ENCODE peak calls at places on chromosomes 3 and 15, in six cellular contexts. F is GM20000; H is GM04503; M is astrocyte of the hippocampus; V is nephron progenitor cell; O is naive thymus-derived CD8-positive, alpha-beta T cell. E is an unnamed sample.
A peak's percentile ranks its signal among the peaks of the same experiment; 100 is the strongest.

GRCh38 chr3:153422314-153422713 is 260.3 kb downstream of the RAP2B start:
- DNase-seq in O (no peak), M (no peak), V (no peak), H (no peak), F (no peak), E (no peak)

GRCh38 chr3:7407107-7407506 is 546.2 kb downstream of the GRM7 start:
- DNase-seq in M (no peak), F (no peak), V (no peak), O (no peak), H (no peak), E (peak; percentile 4)

GRCh38 chr3:171255236-171255806 is 204.9 kb downstream of the TNIK start:
- DNase-seq in H (no peak), V (no peak), M (no peak), F (peak; percentile 25), O (no peak), E (peak; percentile 29)

GRCh38 chr15:91318976-91319714 is 219.1 kb downstream of the SV2B start:
- DNase-seq in H (no peak), O (no peak), V (no peak), M (no peak), F (no peak), E (no peak)

GRCh38 chr15:65092911-65093792 is 16.6 kb downstream of the KBTBD13 start:
- DNase-seq in H (no peak), V (no peak), O (no peak), M (no peak), F (no peak), E (no peak)

GRCh38 chr3:55570361-55570760 is 83.3 kb upstream of the WNT5A start:
- DNase-seq in V (no peak), F (no peak), O (no peak), M (peak; percentile 52), H (no peak), E (no peak)

GRCh38 chr3:30114918-30115317 is 491.5 kb upstream of the TGFBR2 start:
- DNase-seq in O (no peak), M (no peak), V (no peak), F (no peak), H (no peak), E (no peak)

GRCh38 chr15:72591361-72591760 is 63.1 kb upstream of the GOLGA6B start:
- DNase-seq in F (no peak), O (no peak), M (peak; percentile 68), H (peak; percentile 36), V (no peak), E (no peak)

GRCh38 chr3:120438971-120439370 is 11.8 kb downstream of the FSTL1 start:
- DNase-seq in F (no peak), V (no peak), M (peak; percentile 84), H (no peak), O (no peak), E (no peak)

GRCh38 chr3:168030488-168031054 is 65.2 kb downstream of the GOLIM4 start:
- DNase-seq in F (no peak), V (no peak), M (no peak), H (no peak), O (no peak), E (no peak)

GRCh38 chr15:51130344-51130743 is 35.6 kb upstream of the TNFAIP8L3 start:
- DNase-seq in O (no peak), H (no peak), F (no peak), M (no peak), V (no peak), E (no peak)

GRCh38 chr3:143480306-143480852 is 360.8 kb downstream of the CHST2 start:
- DNase-seq in H (no peak), V (no peak), M (peak; percentile 27), F (no peak), O (no peak), E (no peak)

GRCh38 chr15:89772933-89773583 is 3.1 kb upstream of the MESP2 start:
- DNase-seq in H (no peak), F (no peak), M (peak; percentile 26), V (no peak), O (no peak), E (peak; percentile 58)

GRCh38 chr3:61645148-61645547 is 83.8 kb downstream of the PTPRG start:
- DNase-seq in M (no peak), V (no peak), F (no peak), O (no peak), H (no peak), E (peak; percentile 21)

GRCh38 chr15:89556413-89557262 is 18.6 kb upstream of the TICRR start:
- DNase-seq in V (peak; percentile 69), O (peak; percentile 36), M (peak; percentile 85), H (peak; percentile 22), F (peak; percentile 45), E (peak; percentile 63)

E was measured in mammary epithelial cell.